ENCODE peak calls at places on chromosomes 3 and 15, in four cellular contexts. G, H, S and O are unnamed samples.

GRCh38 chr3:43867673-43868072 is 176.9 kb downstream of the ABHD5 start:
- DNase-seq in H (peak), S (no peak), G (peak), O (no peak)

GRCh38 chr3:119019767-119020518 is 14.7 kb downstream of the IGSF11 start:
- DNase-seq in G (no peak), S (no peak), H (no peak), O (peak)

GRCh38 chr3:185824051-185824466 is 783 bp downstream of the IGF2BP2 start:
- DNase-seq in S (peak), H (peak), G (no peak), O (peak)

GRCh38 chr15:50945725-50946124 is 37.2 kb downstream of the AP4E1 start:
- DNase-seq in S (no peak), H (no peak), G (peak), O (no peak)

GRCh38 chr3:146125946-146126345 is 35.0 kb downstream of the PLOD2 start:
- DNase-seq in H (no peak), G (peak), S (no peak), O (no peak)

GRCh38 chr15:79051941-79052731 is 38.4 kb downstream of the RASGRF1 start:
- DNase-seq in H (no peak), G (no peak), S (no peak), O (no peak)

GRCh38 chr15:85941186-85941855 is 138.3 kb upstream of the AGBL1 start:
- DNase-seq in S (no peak), H (no peak), G (no peak), O (no peak)

GRCh38 chr3:148158210-148158609 is 539.5 kb upstream of the AGTR1 start:
- DNase-seq in S (no peak), H (no peak), G (peak), O (no peak)

GRCh38 chr15:66085128-66085527 is 168.4 kb downstream of the MEGF11 start:
- DNase-seq in G (no peak), H (peak), S (peak), O (peak)

GRCh38 chr15:49692514-49693090 is 71.8 kb downstream of the DTWD1 start:
- DNase-seq in S (no peak), H (no peak), G (no peak), O (no peak)

GRCh38 chr3:172749201-172749965 is 1.1 kb upstream of the ECT2 start:
- DNase-seq in G (peak), H (no peak), S (no peak), O (peak)

GRCh38 chr15:62770111-62770660 is 272.4 kb upstream of the TPM1 start:
- DNase-seq in H (no peak), G (peak), S (no peak), O (no peak)

GRCh38 chr3:129398803-129399144 is 29.7 kb downstream of the EFCAB12 start:
- DNase-seq in G (peak), H (no peak), S (no peak), O (peak)

GRCh38 chr3:194065119-194065392 is 70.9 kb upstream of the HES1 start:
- DNase-seq in S (no peak), H (no peak), G (no peak), O (no peak)

GRCh38 chr15:85706779-85707518 is 87.8 kb downstream of the KLHL25 start:
- DNase-seq in G (peak), H (no peak), S (no peak), O (peak)

GRCh38 chr15:48638966-48639365 is 6.5 kb downstream of the FBN1 start:
- DNase-seq in G (no peak), S (no peak), H (no peak), O (no peak)

GRCh38 chr3:130974201-130974600 is 52.4 kb downstream of the ASTE1 start:
- DNase-seq in S (no peak), G (no peak), H (no peak), O (no peak)

GRCh38 chr3:104768886-104769285 is 597.8 kb upstream of the ALCAM start:
- DNase-seq in S (no peak), H (no peak), G (peak), O (no peak)

GRCh38 chr3:13526626-13526949 is 22.3 kb upstream of the FBLN2 start:
- DNase-seq in S (no peak), H (no peak), G (no peak), O (no peak)

GRCh38 chr3:24343084-24343783 is 151.4 kb downstream of the THRB start:
- DNase-seq in S (no peak), H (no peak), G (peak), O (no peak)

GRCh38 chr3:190229632-190230424 is 92.4 kb downstream of the CLDN1 start:
- DNase-seq in S (no peak), H (no peak), G (peak), O (no peak)

GRCh38 chr15:77821188-77821958 is 188.7 kb upstream of the LINGO1 start:
- DNase-seq in S (peak), H (peak), G (peak), O (peak)

GRCh38 chr3:128794788-128795649 is 69.0 kb downstream of the RAB7A start:
- DNase-seq in G (peak), H (peak), S (peak), O (peak)

GRCh38 chr3:183149915-183150825 is 12.4 kb downstream of the LAMP3 start:
- DNase-seq in S (no peak), G (no peak), H (no peak), O (peak)

GRCh38 chr3:66104535-66104934 is 65.8 kb upstream of the MAGI1 start:
- DNase-seq in H (no peak), G (no peak), S (no peak), O (no peak)

GRCh38 chr3:58837863-58838255 is 171.3 kb upstream of the FAM3D start:
- DNase-seq in G (no peak), H (no peak), S (no peak), O (no peak)

GRCh38 chr15:93037341-93038063 is 51.5 kb downstream of the RGMA start:
- DNase-seq in H (no peak), G (no peak), S (no peak), O (no peak)

GRCh38 chr3:197692641-197693040 is 44.1 kb downstream of the RUBCN start:
- DNase-seq in S (no peak), H (no peak), G (peak), O (no peak)

GRCh38 chr15:81092559-81092902 is 41.5 kb upstream of the CFAP161 start:
- DNase-seq in S (no peak), G (no peak), H (no peak), O (no peak)

GRCh38 chr15:35000511-35000910 is 12.4 kb upstream of the ZNF770 start:
- DNase-seq in H (no peak), S (no peak), G (peak), O (no peak)

GRCh38 chr15:73851679-73852078 is 21.7 kb upstream of the TBC1D21 start:
- DNase-seq in H (peak), G (peak), S (peak), O (peak)

GRCh38 chr15:63939531-63940130 is 105.9 kb upstream of the HERC1 start:
- DNase-seq in S (peak), H (peak), G (peak), O (peak)

GRCh38 chr3:32484437-32484836 is 18.2 kb downstream of the CMTM6 start:
- DNase-seq in H (no peak), G (no peak), S (no peak), O (no peak)

GRCh38 chr3:72999971-73000370 is 3.4 kb downstream of the PPP4R2 start:
- DNase-seq in S (no peak), H (no peak), G (no peak), O (no peak)

GRCh38 chr3:176939022-176939817 is 258.1 kb downstream of the TBL1XR1 start:
- DNase-seq in H (peak), G (peak), S (no peak), O (peak)

GRCh38 chr15:40511472-40512133 is 40.8 kb downstream of the CHST14 start:
- DNase-seq in G (no peak), S (peak), H (peak), O (peak)
- H4K8ac ChIP-seq in G (no peak), S (peak), H (no peak), O (no peak)

GRCh38 chr3:111521881-111522280 is 20.1 kb upstream of the CD96 start:
- DNase-seq in S (no peak), G (peak), H (no peak), O (no peak)
- H3K56ac ChIP-seq in S (no peak), G (no peak), H (no peak), O (no peak)

DNA sequence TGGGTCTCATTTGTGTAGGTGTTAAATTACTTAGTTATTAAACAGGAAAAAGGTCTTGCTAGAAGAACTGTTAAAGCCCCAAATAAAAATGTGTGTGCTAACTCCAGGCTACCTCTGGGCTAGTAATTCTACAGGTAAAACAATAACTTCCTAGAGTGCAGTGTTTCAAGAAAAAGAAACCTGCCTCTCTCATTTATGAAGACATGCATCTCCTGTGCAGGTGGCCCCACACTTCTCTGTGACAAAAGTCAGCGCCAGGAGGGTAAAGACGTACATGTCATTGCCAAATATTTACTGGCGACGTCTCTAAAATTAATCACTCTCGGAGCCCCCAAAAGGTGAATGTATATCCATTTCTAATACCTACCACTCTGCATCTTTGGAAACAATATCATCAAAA is 131.7 kb downstream of the FOXP1 start:
- DNase-seq in S (no peak), H (no peak), G (no peak), O (no peak)
- H3K4me2 ChIP-seq in S (no peak), H (no peak), G (no peak), O (no peak)

DNA sequence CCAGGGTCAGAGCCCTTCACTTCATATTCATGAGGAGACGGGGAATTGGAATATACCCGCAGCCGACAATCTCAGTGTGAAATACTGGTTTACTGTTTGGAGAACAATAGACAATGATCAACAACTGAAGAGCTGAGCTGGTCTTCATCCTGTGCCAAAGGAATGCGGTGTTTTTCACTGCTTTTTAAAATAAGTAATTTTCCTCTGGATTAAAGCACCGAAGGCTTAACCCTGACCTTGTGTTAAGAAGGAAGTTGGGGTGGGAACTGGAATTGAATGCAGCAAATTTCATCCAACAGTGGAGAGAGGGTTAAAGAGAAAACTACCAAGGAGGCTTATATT is at the start of gene TM4SF18:
- DNase-seq in H (no peak), S (no peak), G (no peak), O (peak)
- H4K8ac ChIP-seq in H (no peak), S (no peak), G (peak), O (no peak)

GRCh38 chr3:137046746-137047145 is 89.0 kb downstream of the IL20RB start:
- DNase-seq in S (no peak), G (no peak), H (no peak), O (peak)
- H3K56ac ChIP-seq in S (no peak), G (no peak), H (no peak), O (no peak)

GRCh38 chr15:26844901-26845300 is 22.0 kb upstream of the GABRA5 start:
- DNase-seq in H (no peak), G (no peak), S (no peak), O (no peak)

GRCh38 chr15:26838742-26839460 is 28.0 kb upstream of the GABRA5 start:
- DNase-seq in G (no peak), H (peak), S (peak), O (peak)

GRCh38 chr15:26842391-26842790 is 24.5 kb upstream of the GABRA5 start:
- DNase-seq in S (peak), G (no peak), H (no peak), O (peak)

GRCh38 chr15:26841514-26841913 is 25.3 kb upstream of the GABRA5 start:
- DNase-seq in S (no peak), H (no peak), G (no peak), O (no peak)

GRCh38 chr15:26841941-26842340 is 24.9 kb upstream of the GABRA5 start:
- DNase-seq in S (no peak), H (no peak), G (no peak), O (peak)
- H3K4me2 ChIP-seq in S (peak), H (peak), G (no peak), O (peak)

DNA sequence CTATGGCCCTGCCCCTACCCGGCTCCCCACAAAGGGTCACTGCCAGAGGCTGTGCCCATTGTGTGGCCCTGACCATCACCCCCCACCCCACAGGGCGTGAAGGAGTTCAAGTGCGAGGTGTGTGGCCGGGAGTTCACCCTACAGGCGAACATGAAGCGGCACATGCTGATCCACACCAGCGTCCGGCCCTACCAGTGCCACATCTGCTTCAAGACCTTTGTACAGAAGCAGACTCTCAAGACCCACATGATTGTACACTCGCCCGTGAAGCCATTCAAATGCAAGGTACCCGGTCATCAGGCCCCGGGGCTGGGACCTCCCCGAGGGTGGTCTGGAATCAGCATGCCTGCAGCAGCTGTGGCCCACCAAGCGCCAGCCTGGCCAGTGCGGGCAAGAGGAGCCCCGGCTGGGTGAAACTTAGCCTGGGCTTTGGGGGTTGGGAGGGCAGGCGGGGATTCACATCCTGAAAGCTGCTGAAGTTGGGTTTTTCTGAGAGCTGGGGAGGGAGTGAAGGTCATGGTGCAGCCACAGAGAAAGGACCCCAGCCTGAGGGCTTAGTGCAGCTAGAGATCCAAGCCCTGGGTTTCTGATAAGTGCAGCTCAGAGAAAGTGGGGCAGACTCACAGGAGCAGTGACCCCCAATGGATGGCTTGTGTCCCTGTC is 29.2 kb downstream of the IDH2 start:
- DNase-seq in G (no peak), S (no peak), H (peak), O (no peak)
- H4K8ac ChIP-seq in G (no peak), S (no peak), H (no peak), O (no peak)

GRCh38 chr15:84103345-84103744 is 132.2 kb upstream of the GOLGA6L4 start:
- DNase-seq in H (no peak), G (no peak), S (no peak), O (peak)
- H3K56ac ChIP-seq in H (no peak), G (no peak), S (no peak), O (no peak)